ENCODE peak calls at places on chromosomes 16 and 17, in nine cellular contexts. J is NCI-H460, D is IMR-90, M is head of caudate nucleus, G is T-helper 17 cell, R is cardiac fibroblast, H is HCEC 1CT, O is amniotic stem cell, K is amygdala. Y is an unnamed sample.

GRCh38 chr17:15918661-15919259 is 26.2 kb upstream of the ADORA2B start:
- DNase-seq in K (no peak), J (no peak), H (no peak), D (no peak), O (no peak), R (peak), G (no peak), M (no peak), Y (no peak)

GRCh38 chr16:86241681-86242080 is 268.6 kb upstream of the FOXF1 start:
- DNase-seq in J (no peak), R (no peak), G (no peak), O (no peak), K (no peak), H (no peak), D (no peak), M (no peak), Y (no peak)

GRCh38 chr17:10295728-10296343 is 77.0 kb downstream of the MYH13 start:
- DNase-seq in D (peak), G (no peak), M (peak), R (peak), O (peak), H (no peak), K (peak), J (peak), Y (peak)

GRCh38 chr16:75377971-75378386 is 55.3 kb downstream of the CFDP1 start:
- DNase-seq in K (peak), M (peak), G (no peak), R (peak), O (peak), H (peak), J (peak), D (peak), Y (no peak)

GRCh38 chr16:4407543-4408322 is 8.7 kb downstream of the CORO7 start:
- DNase-seq in D (peak), M (no peak), K (no peak), R (peak), O (no peak), H (peak), G (no peak), J (no peak), Y (no peak)

GRCh38 chr17:81635973-81636504 is 873 bp downstream of the NPLOC4 start:
- DNase-seq in K (no peak), M (no peak), R (no peak), G (no peak), O (no peak), J (peak), H (peak), D (peak), Y (no peak)

GRCh38 chr16:104355-104754 is 26.3 kb downstream of the MPG start:
- DNase-seq in K (no peak), H (no peak), O (no peak), D (no peak), J (no peak), M (no peak), G (no peak), R (no peak), Y (no peak)

GRCh38 chr17:40490289-40490853 is 11.1 kb downstream of the TNS4 start:
- DNase-seq in R (peak), H (peak), D (peak), K (peak), M (peak), J (no peak), O (no peak), G (no peak), Y (no peak)

GRCh38 chr17:27770877-27771276 is 29.5 kb downstream of the NOS2 start:
- DNase-seq in M (no peak), K (no peak), H (no peak), G (no peak), J (no peak), O (no peak), R (no peak), D (no peak), Y (no peak)

GRCh38 chr17:2054262-2054739 is 602 bp upstream of the HIC1 start:
- DNase-seq in K (no peak), O (no peak), R (peak), H (peak), D (peak), G (peak), J (no peak), M (peak), Y (peak)

GRCh38 chr17:48719642-48720262 is 2.6 kb downstream of the PRAC1 start:
- DNase-seq in D (no peak), K (no peak), G (no peak), H (no peak), R (no peak), O (no peak), M (no peak), J (no peak), Y (no peak)

GRCh38 chr17:72219824-72220473 is 99.1 kb downstream of the SOX9 start:
- DNase-seq in O (no peak), J (no peak), R (no peak), H (no peak), K (no peak), M (no peak), D (no peak), G (no peak), Y (no peak)

GRCh38 chr16:9192746-9193145 is 101.3 kb downstream of the HAPSTR1 start:
- DNase-seq in R (no peak), H (no peak), M (no peak), J (no peak), K (no peak), G (no peak), D (no peak), O (no peak), Y (no peak)

GRCh38 chr17:50090971-50091950 is 3.9 kb upstream of the PDK2 start:
- DNase-seq in H (no peak), D (no peak), M (no peak), G (no peak), R (no peak), O (no peak), J (no peak), K (no peak), Y (no peak)

GRCh38 chr16:49274936-49275730 is 6.5 kb downstream of the CBLN1 start:
- DNase-seq in H (no peak), M (no peak), O (no peak), R (no peak), G (no peak), K (no peak), D (no peak), J (no peak), Y (no peak)

GRCh38 chr16:49866533-49867155 is 10.7 kb upstream of the ZNF423 start:
- DNase-seq in M (peak), J (no peak), K (no peak), H (no peak), O (no peak), R (no peak), D (no peak), G (no peak), Y (no peak)

GRCh38 chr17:71084838-71085237 is 915.5 kb downstream of the KCNJ2 start:
- DNase-seq in M (no peak), R (no peak), G (no peak), O (no peak), H (no peak), K (no peak), J (no peak), D (no peak), Y (no peak)

GRCh38 chr16:75924397-75924796 is 198.1 kb upstream of the CPHXL start:
- DNase-seq in M (no peak), J (no peak), G (no peak), H (no peak), D (peak), K (no peak), R (no peak), O (no peak), Y (no peak)

GRCh38 chr17:82424001-82424862 is 5.8 kb upstream of the OGFOD3 start:
- DNase-seq in G (peak), H (peak), J (no peak), K (no peak), M (peak), O (no peak), R (peak), D (peak), Y (peak)

GRCh38 chr17:13957636-13958035 is 111.7 kb upstream of the COX10 start:
- DNase-seq in G (no peak), J (no peak), M (no peak), H (no peak), R (peak), K (no peak), D (peak), O (no peak), Y (no peak)

GRCh38 chr17:38341035-38341721 is 2.6 kb downstream of the GPR179 start:
- DNase-seq in R (peak), M (peak), G (no peak), J (no peak), K (peak), D (no peak), H (no peak), O (no peak), Y (no peak)

GRCh38 chr17:13776027-13776551 is 174.4 kb upstream of the HS3ST3A1 start:
- DNase-seq in D (no peak), R (no peak), G (no peak), J (no peak), M (no peak), K (no peak), O (no peak), H (no peak), Y (no peak)

GRCh38 chr17:28573966-28574480 is 2.7 kb downstream of the ALDOC start:
- DNase-seq in K (no peak), H (no peak), R (no peak), G (no peak), D (no peak), J (no peak), O (no peak), M (no peak), Y (no peak)

GRCh38 chr16:83992624-83993023 is 24.6 kb downstream of the NECAB2 start:
- DNase-seq in G (no peak), R (peak), D (peak), H (peak), M (no peak), J (no peak), K (peak), O (no peak), Y (no peak)

GRCh38 chr17:82458885-82459424 is 414 bp downstream of the NARF start:
- DNase-seq in G (peak), D (peak), M (no peak), K (no peak), O (no peak), R (peak), J (no peak), H (no peak), Y (no peak)

GRCh38 chr17:35865412-35866355 is 3.0 kb downstream of the HEATR9 start:
- DNase-seq in G (no peak), K (no peak), D (peak), H (peak), R (peak), O (no peak), J (no peak), M (no peak), Y (no peak)

GRCh38 chr17:72038427-72038826 is 82.4 kb upstream of the SOX9 start:
- DNase-seq in O (no peak), R (no peak), H (no peak), G (no peak), J (no peak), M (no peak), D (no peak), K (no peak), Y (no peak)

GRCh38 chr16:2210386-2211365 is at the start of gene BRICD5:
- DNase-seq in O (no peak), H (no peak), D (peak), J (no peak), G (no peak), R (no peak), M (no peak), K (no peak), Y (no peak)

GRCh38 chr16:69833357-69833781 is 71.2 kb downstream of the WWP2 start:
- DNase-seq in M (no peak), O (no peak), J (no peak), K (no peak), R (no peak), G (no peak), H (no peak), D (peak), Y (no peak)

GRCh38 chr16:58850019-58850626 is 116.0 kb upstream of the GOT2 start:
- DNase-seq in K (no peak), H (no peak), J (peak), M (no peak), G (no peak), O (no peak), R (no peak), D (no peak), Y (no peak)

GRCh38 chr17:7014995-7015586 is 2.7 kb downstream of the RNASEK start:
- DNase-seq in D (peak), J (no peak), H (peak), O (peak), K (no peak), M (no peak), R (peak), G (peak), Y (peak)

GRCh38 chr17:39573447-39574298 is 34.0 kb downstream of the NEUROD2 start:
- DNase-seq in G (no peak), J (peak), R (peak), K (peak), D (peak), H (peak), M (peak), O (peak), Y (peak)

GRCh38 chr16:66984902-66985311 is 3.5 kb upstream of the CES4A start:
- DNase-seq in O (no peak), J (no peak), R (no peak), H (no peak), M (no peak), K (no peak), D (no peak), G (no peak), Y (no peak)

GRCh38 chr16:19559242-19559910 is 3.9 kb downstream of the VPS35L start:
- DNase-seq in R (peak), M (peak), H (peak), G (no peak), D (peak), K (no peak), J (peak), O (peak), Y (no peak)

GRCh38 chr17:42312285-42313130 is 24.2 kb downstream of the STAT5A start:
- DNase-seq in M (peak), D (peak), K (peak), J (peak), R (peak), G (peak), O (peak), H (peak), Y (peak)

GRCh38 chr17:39349246-39349645 is 52.2 kb downstream of the FBXL20 start:
- DNase-seq in H (no peak), K (no peak), M (no peak), R (no peak), G (no peak), D (no peak), O (no peak), J (no peak), Y (no peak)

GRCh38 chr16:101586-101985 is 23.6 kb downstream of the MPG start:
- DNase-seq in R (no peak), J (no peak), G (no peak), H (no peak), M (no peak), K (no peak), O (no peak), D (no peak), Y (no peak)